ENCODE peak calls at places on chromosome 20, in seven cellular contexts. W is H9, O is neural progenitor cell, R is HFF-Myc, V is psoas muscle, U is AG09309, A is ovary. P is an unnamed sample.

GRCh38 chr20:63974402-63975200 is 4.8 kb downstream of the SAMD10 start:
- DNase-seq in W (peak), O (no peak), R (no peak), V (no peak), U (no peak), A (peak), P (no peak)

GRCh38 chr20:20211274-20211987 is 156.5 kb upstream of the INSM1 start:
- DNase-seq in W (no peak), O (no peak), R (peak), V (no peak), U (peak), A (no peak), P (no peak)

GRCh38 chr20:4782373-4782772 is 60.7 kb downstream of the PRND start:
- DNase-seq in W (no peak), O (no peak), R (no peak), V (no peak), U (no peak), A (no peak), P (no peak)

GRCh38 chr20:55194947-55195346 is 719.6 kb downstream of the DOK5 start:
- DNase-seq in W (no peak), O (no peak), R (no peak), V (no peak), U (no peak), A (no peak), P (no peak)

GRCh38 chr20:10636326-10636818 is 37.4 kb downstream of the JAG1 start:
- DNase-seq in W (no peak), O (no peak), R (no peak), V (no peak), U (no peak), A (peak), P (no peak)

GRCh38 chr20:41213150-41213820 is 75.9 kb downstream of the PLCG1 start:
- DNase-seq in W (no peak), O (no peak), R (peak), V (no peak), U (no peak), A (no peak), P (peak)

GRCh38 chr20:37317316-37317715 is 27.9 kb downstream of the MANBAL start:
- DNase-seq in W (no peak), O (no peak), R (no peak), V (no peak), U (no peak), A (no peak), P (no peak)

GRCh38 chr20:17938889-17939619 is 29.5 kb downstream of the SNX5 start:
- DNase-seq in W (peak), O (peak), R (peak), V (peak), U (no peak), A (peak), P (peak)

GRCh38 chr20:56439784-56440291 is 27.8 kb downstream of the CASS4 start:
- DNase-seq in W (no peak), O (no peak), R (peak), V (peak), U (peak), A (peak), P (peak)

GRCh38 chr20:2760381-2761305 is 39.8 kb downstream of the CPXM1 start:
- DNase-seq in W (no peak), O (no peak), R (no peak), V (no peak), U (no peak), A (no peak), P (no peak)

GRCh38 chr20:12906401-12906800 is 102.4 kb upstream of the SPTLC3 start:
- DNase-seq in W (no peak), O (no peak), R (no peak), V (no peak), U (no peak), A (no peak), P (no peak)

GRCh38 chr20:62137092-62137384 is 6.2 kb downstream of the PSMA7 start:
- DNase-seq in W (no peak), O (no peak), R (no peak), V (no peak), U (no peak), A (no peak), P (no peak)
- TF ChIP-seq CTCF in W (peak), O (no peak), R (no peak), V (no peak), U (no peak), A (no peak), P (no peak)

GRCh38 chr20:46749164-46749563 is 39.7 kb downstream of the SLC2A10 start:
- DNase-seq in W (no peak), O (no peak), R (no peak), V (no peak), U (no peak), A (no peak), P (no peak)
- TF ChIP-seq CTCF in W (no peak), O (no peak), R (no peak), V (no peak), U (no peak), A (no peak), P (no peak)

GRCh38 chr20:768426-768978 is at the start of gene SLC52A3:
- DNase-seq in W (peak), O (peak), R (no peak), V (no peak), U (no peak), A (no peak), P (no peak)
- TF ChIP-seq CTCF in W (peak), O (peak), R (no peak), V (peak), U (peak), A (no peak), P (no peak)

DNA sequence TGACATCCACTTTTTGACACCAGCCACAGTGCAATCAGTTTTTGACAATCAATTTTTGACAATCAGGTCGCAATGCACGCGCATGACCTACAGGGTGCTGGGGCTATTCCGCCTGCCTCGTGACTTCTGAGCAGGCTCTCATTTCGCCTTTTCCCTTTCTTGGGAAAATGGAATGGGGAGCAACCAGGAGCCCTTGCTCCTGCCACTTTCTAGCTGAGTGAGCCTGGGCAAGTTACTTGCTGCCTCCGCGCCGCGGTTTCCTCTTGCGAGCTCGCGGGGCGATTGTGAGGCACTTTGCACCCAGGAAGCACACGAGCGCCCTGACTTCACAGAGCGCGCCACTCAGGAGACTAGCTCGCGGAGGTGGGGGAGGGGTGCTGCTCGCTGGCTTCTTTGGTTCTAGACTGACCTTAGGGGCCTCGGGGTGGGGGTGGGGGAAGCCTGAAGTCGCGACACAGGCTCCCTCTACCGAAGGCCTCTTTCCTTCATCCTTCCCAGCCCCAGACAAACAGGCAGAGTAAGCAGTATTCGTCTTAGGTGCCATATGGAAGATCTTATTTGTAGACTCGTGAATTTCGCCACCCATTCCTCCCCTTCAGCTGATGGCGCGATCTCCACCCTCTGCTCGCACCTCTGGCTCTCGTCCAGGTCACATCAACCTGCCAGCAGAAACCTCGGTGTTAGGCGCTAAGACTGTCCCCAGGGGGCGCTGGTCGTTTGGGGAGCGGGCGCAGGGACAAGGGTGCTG is 4.6 kb downstream of the TP53TG5 start:
- DNase-seq in W (peak), O (peak), R (peak), V (peak), U (no peak), A (peak), P (peak)
- TF ChIP-seq CTCF in W (peak), O (peak), R (peak), V (peak), U (peak), A (peak), P (peak)

DNA sequence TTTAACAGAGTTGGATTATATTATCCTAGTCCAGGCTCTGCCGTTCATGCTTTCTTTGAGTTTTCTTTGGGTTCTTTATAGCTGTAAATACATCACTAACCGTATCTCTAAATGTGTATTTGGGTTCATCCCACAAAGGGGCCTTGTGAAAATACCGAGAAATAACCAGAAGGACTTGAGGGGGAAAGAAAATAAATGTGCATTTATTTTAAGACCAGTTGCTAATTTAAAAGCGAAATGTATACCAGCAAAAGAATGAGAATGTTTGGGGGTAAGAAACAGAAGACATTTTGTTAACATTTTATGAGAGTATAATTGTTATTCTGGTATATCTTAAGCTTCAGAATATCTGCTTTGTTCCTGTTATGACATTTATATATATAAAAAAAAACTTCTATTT is 38.9 kb downstream of the LRRN4 start:
- DNase-seq in W (no peak), O (no peak), R (no peak), V (no peak), U (no peak), A (no peak), P (no peak)
- TF ChIP-seq CTCF in W (no peak), O (no peak), R (no peak), V (no peak), U (no peak), A (no peak), P (no peak)

GRCh38 chr20:33005132-33005566 is 916 bp upstream of the SUN5 start:
- DNase-seq in W (peak), O (peak), R (peak), V (no peak), U (no peak), A (no peak), P (no peak)
- TF ChIP-seq CTCF in W (peak), O (peak), R (peak), V (peak), U (peak), A (no peak), P (no peak)